ENCODE peak calls at places on chromosomes 16 and 17, in four cellular contexts. M, D, Q and U are unnamed samples.

GRCh38 chr17:28985950-28986713 is 19.7 kb downstream of the SEZ6 start:
- DNase-seq in M (no peak), D (peak; percentile 31), Q (no peak), U (no peak)

GRCh38 chr16:30398660-30399434 is 3.6 kb downstream of the ZNF48 start:
- DNase-seq in M (no peak), D (no peak), Q (no peak), U (no peak)

GRCh38 chr17:65360961-65361552 is 200.4 kb downstream of the AXIN2 start:
- DNase-seq in M (no peak), D (no peak), Q (no peak), U (no peak)

GRCh38 chr17:50169121-50169764 is 3.4 kb downstream of the SGCA start:
- DNase-seq in M (peak; percentile 71), D (no peak), Q (peak; percentile 44), U (peak; percentile 69)

GRCh38 chr17:46865100-46865499 is 13.7 kb downstream of the WNT9B start:
- DNase-seq in M (no peak), D (no peak), Q (no peak), U (no peak)

GRCh38 chr17:77129568-77130301 is 11.0 kb upstream of the SEC14L1 start:
- DNase-seq in M (no peak), D (no peak), Q (no peak), U (no peak)

GRCh38 chr17:66492500-66493123 is 190.2 kb downstream of the PRKCA start:
- DNase-seq in M (no peak), D (no peak), Q (no peak), U (no peak)

GRCh38 chr17:81708739-81709185 is 3.3 kb upstream of the SLC25A10 start:
- DNase-seq in M (no peak), D (no peak), Q (no peak), U (no peak)

GRCh38 chr16:29705030-29705429 is 26.1 kb downstream of the QPRT start:
- DNase-seq in M (no peak), D (no peak), Q (no peak), U (no peak)

GRCh38 chr17:62819511-62820221 is 11.6 kb upstream of the MARCHF10 start:
- DNase-seq in M (no peak), D (no peak), Q (no peak), U (peak; percentile 78)

GRCh38 chr17:57713140-57713539 is 32.0 kb downstream of the CCDC182 start:
- DNase-seq in M (no peak), D (no peak), Q (no peak), U (no peak)

GRCh38 chr16:8863594-8864424 is 5.0 kb downstream of the CARHSP1 start:
- DNase-seq in M (peak; percentile 74), D (no peak), Q (no peak), U (peak; percentile 100)

GRCh38 chr16:31367875-31368274 is 12.9 kb downstream of the ITGAX start:
- DNase-seq in M (no peak), D (no peak), Q (no peak), U (no peak)

GRCh38 chr16:81590714-81591537 is 146.3 kb downstream of the CMIP start:
- DNase-seq in M (no peak), D (no peak), Q (no peak), U (no peak)

GRCh38 chr17:76384987-76385891 is 830 bp downstream of the SPHK1 start:
- DNase-seq in M (peak; percentile 78), D (no peak), Q (no peak), U (peak; percentile 39)

GRCh38 chr17:77420804-77421634 is 280.2 kb downstream of the SEC14L1 start:
- DNase-seq in M (peak; percentile 68), D (no peak), Q (no peak), U (no peak)

GRCh38 chr17:3657588-3657869 is 10.8 kb downstream of the TAX1BP3 start:
- DNase-seq in M (no peak), D (no peak), Q (no peak), U (no peak)

GRCh38 chr17:57404807-57405485 is 148.6 kb downstream of the MSI2 start:
- DNase-seq in M (no peak), D (no peak), Q (no peak), U (no peak)

GRCh38 chr16:3256876-3257465 is 538 bp upstream of the MEFV start:
- DNase-seq in M (no peak), D (no peak), Q (no peak), U (no peak)

GRCh38 chr16:49742428-49743205 is 113.3 kb downstream of the ZNF423 start:
- DNase-seq in M (no peak), D (no peak), Q (no peak), U (no peak)

GRCh38 chr17:82601447-82602000 is 46.7 kb downstream of the WDR45B start:
- DNase-seq in M (no peak), D (no peak), Q (no peak), U (no peak)

GRCh38 chr17:60386475-60387058 is 5.4 kb downstream of the USP32 start:
- DNase-seq in M (no peak), D (no peak), Q (no peak), U (no peak)

GRCh38 chr16:67399218-67399733 is 6.0 kb upstream of the TPPP3 start:
- DNase-seq in M (peak; percentile 75), D (peak; percentile 49), Q (no peak), U (no peak)

GRCh38 chr16:67398546-67399217 is 5.4 kb upstream of the TPPP3 start:
- DNase-seq in M (no peak), D (no peak), Q (no peak), U (no peak)

GRCh38 chr16:67397812-67398545 is 4.7 kb upstream of the TPPP3 start:
- DNase-seq in M (no peak), D (no peak), Q (no peak), U (no peak)

GRCh38 chr16:67400901-67401300 is 7.6 kb upstream of the TPPP3 start:
- DNase-seq in M (no peak), D (no peak), Q (no peak), U (no peak)

DNA sequence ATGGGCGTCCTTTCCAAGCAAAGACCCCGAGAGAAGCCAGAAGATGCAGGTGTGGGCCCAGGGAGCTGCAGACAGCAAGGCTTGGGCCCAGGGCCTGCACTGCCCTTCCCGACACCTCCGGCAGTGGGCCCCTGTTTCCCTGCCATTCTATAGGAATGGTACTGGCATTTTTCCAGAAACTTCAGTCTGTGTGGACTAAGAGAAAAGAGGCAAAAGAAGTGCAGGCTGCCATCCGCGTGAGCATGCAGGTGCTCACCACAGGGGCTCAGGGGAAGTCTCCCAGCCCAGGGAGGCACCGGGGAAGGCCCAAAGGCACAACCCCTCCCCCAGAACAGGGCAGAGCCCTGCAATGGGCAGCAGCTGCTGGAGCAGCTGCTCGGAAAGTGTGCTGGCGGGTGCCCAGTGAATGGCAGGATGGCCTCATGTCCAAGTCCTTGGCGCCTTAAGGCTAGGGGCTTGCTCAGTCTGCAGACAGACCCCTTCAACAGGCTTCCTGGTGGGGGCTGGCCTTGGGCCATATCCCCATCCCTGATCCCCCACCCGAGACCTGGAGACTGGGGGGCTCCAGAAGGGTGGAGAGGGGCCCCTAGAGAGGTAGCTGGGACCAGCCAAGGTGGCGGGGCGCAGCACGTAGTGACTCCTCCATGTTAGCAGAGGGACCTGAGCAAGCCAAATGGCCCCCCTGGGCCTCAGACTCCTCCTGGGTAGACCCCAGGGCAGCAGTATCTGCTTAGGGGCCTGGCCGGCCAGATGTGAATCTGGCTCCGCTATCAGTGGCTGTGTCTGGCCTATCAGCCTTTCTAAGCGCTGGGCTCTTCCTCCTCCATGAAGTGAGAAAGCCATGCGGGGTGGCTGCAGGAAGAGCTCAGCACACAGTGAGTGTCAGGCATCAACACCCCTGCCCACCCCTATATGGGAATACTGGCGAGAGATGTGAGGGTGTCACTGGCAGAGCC is 6.7 kb upstream of the TPPP3 start:
- DNase-seq in M (no peak), D (no peak), Q (no peak), U (no peak)
- TF ChIP-seq ATF2 in M (no peak), D (no peak), Q (no peak), U (no peak)

GRCh38 chr17:55751720-55752250 is 934 bp downstream of the PCTP start:
- DNase-seq in M (no peak), D (no peak), Q (no peak), U (no peak)

GRCh38 chr17:55758171-55758570 is 7.3 kb downstream of the PCTP start:
- DNase-seq in M (no peak), D (no peak), Q (no peak), U (no peak)

GRCh38 chr17:55760643-55761355 is 9.9 kb downstream of the PCTP start:
- DNase-seq in M (no peak), D (no peak), Q (no peak), U (no peak)

GRCh38 chr17:55757659-55758058 is 6.8 kb downstream of the PCTP start:
- DNase-seq in M (no peak), D (no peak), Q (no peak), U (no peak)

DNA sequence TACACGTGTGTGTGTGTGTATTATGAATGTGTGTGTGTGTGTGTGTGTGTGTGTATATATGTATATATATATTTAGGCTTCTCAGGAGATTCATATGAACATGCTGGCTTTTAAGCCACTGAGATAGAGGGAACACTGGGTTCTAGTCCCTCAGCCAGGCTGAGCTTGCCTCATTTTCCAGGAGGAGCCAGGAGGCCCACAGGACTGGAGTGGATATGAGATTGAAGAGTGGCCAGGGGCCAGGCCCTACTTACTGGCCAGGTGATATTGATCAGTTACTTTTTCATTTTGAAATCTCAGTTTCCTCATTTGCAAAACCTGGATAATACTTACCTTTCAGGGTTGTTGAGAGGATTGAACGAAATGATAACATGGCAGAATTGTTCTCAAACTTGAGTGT is 5.8 kb downstream of the PCTP start:
- DNase-seq in M (no peak), D (no peak), Q (no peak), U (no peak)
- TF ChIP-seq ATF2 in M (no peak), D (no peak), Q (no peak), U (no peak)

DNA sequence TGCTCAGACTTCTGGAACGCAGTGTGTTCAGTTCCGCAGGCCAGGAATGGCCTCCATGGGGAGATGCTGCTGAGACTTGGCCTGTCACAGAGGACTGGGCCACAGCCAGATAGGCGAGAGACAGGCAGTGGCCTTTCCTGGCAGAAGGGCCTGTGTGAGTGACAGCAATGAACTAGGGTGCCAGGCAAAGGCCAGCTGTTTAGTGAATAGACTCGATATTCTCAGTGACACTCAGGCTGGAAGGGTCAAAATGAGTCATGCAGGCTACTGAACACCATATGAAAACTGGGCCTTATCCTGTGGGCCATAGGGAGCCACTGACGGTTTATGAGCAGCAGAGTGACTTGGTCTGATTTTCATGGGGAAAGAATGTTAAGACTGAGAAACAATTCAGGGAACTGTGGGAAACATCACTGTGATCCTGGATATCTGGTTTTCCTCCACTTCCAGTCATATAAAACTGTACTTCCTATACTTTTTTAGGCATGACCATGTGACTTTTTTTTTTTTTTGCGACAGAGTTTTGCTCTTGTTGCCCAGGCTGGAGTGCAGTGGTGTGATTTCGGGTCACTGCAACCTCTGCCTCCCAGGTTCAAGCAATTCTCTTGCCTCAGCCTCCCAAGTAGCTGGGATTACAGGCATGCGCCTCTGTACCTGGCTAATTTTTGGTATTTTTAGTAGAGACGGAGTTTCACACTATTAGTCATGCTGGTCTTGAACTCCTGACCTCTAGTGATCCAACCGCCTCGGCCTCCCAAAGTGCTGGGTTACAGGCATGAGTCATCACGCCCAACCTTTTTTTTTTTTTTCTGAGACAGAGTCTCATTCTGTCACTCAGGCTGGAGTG is 5.2 kb upstream of the NUBP1 start:
- DNase-seq in M (peak; percentile 90), D (no peak), Q (peak; percentile 82), U (peak; percentile 92)
- TF ChIP-seq ATF2 in M (no peak), D (no peak), Q (peak; percentile 67), U (peak; percentile 62)

GRCh38 chr17:67716405-67716798 is 1.3 kb upstream of the NOL11 start:
- DNase-seq in M (peak; percentile 11), D (no peak), Q (no peak), U (no peak)

GRCh38 chr17:67717624-67718324 is at the start of gene NOL11:
- DNase-seq in M (peak; percentile 99), D (peak; percentile 99), Q (peak; percentile 97), U (peak; percentile 98)

GRCh38 chr17:67717192-67717623 is 528 bp upstream of the NOL11 start:
- DNase-seq in M (no peak), D (no peak), Q (no peak), U (peak; percentile 19)

GRCh38 chr17:67713169-67713568 is 4.6 kb upstream of the NOL11 start:
- DNase-seq in M (no peak), D (no peak), Q (no peak), U (no peak)

GRCh38 chr17:67718325-67718941 is 697 bp downstream of the NOL11 start:
- DNase-seq in M (peak; percentile 71), D (no peak), Q (no peak), U (peak; percentile 23)
- TF ChIP-seq ATF2 in M (no peak), D (no peak), Q (no peak), U (no peak)